ENCODE peak calls at places on chromosomes 1 and 21, in nine cellular contexts. H is endodermal cell, U is AG04450, Z is tibial artery, X is H1, J is HFF-Myc, A is choroid plexus epithelial cell, B is fibroblast of lung, L is heart left ventricle. S is an unnamed sample.

GRCh38 chr1:234398849-234399381 is 25.7 kb downstream of the COA6 start:
- DNase-seq in H (no peak), U (no peak), Z (no peak), X (no peak), J (no peak), A (peak), B (peak), L (no peak), S (peak)

GRCh38 chr1:32242341-32242851 is 4.6 kb upstream of the FAM167B start:
- DNase-seq in H (peak), U (no peak), Z (peak), X (no peak), J (no peak), A (peak), B (no peak), L (peak), S (peak)

GRCh38 chr1:118185083-118185899 is at the start of gene SPAG17:
- DNase-seq in H (peak), U (no peak), Z (peak), X (peak), J (peak), A (peak), B (peak), L (peak), S (peak)

GRCh38 chr1:245010018-245010614 is 144.7 kb upstream of the KIF26B start:
- DNase-seq in H (no peak), U (no peak), Z (no peak), X (no peak), J (no peak), A (no peak), B (no peak), L (no peak), S (no peak)

GRCh38 chr1:51729824-51730284 is 113.0 kb downstream of the OSBPL9 start:
- DNase-seq in H (no peak), U (no peak), Z (no peak), X (no peak), J (no peak), A (peak), B (no peak), L (peak), S (peak)

GRCh38 chr1:174968750-174969244 is 30.9 kb upstream of the CACYBP start:
- DNase-seq in H (no peak), U (no peak), Z (no peak), X (no peak), J (no peak), A (peak), B (peak), L (no peak), S (peak)

GRCh38 chr1:21821385-21822019 is 9.4 kb downstream of the LDLRAD2 start:
- DNase-seq in H (peak), U (no peak), Z (no peak), X (no peak), J (no peak), A (no peak), B (no peak), L (no peak), S (no peak)

GRCh38 chr1:224432141-224432540 is 2.5 kb downstream of the WDR26 start:
- DNase-seq in H (no peak), U (no peak), Z (no peak), X (no peak), J (no peak), A (peak), B (no peak), L (no peak), S (peak)

GRCh38 chr1:84253891-84254290 is 47.6 kb upstream of the SAMD13 start:
- DNase-seq in H (no peak), U (peak), Z (peak), X (no peak), J (peak), A (peak), B (peak), L (peak), S (peak)

GRCh38 chr1:56056438-56057312 is 522.7 kb downstream of the PLPP3 start:
- DNase-seq in H (no peak), U (no peak), Z (no peak), X (no peak), J (no peak), A (peak), B (peak), L (no peak), S (peak)

DNA sequence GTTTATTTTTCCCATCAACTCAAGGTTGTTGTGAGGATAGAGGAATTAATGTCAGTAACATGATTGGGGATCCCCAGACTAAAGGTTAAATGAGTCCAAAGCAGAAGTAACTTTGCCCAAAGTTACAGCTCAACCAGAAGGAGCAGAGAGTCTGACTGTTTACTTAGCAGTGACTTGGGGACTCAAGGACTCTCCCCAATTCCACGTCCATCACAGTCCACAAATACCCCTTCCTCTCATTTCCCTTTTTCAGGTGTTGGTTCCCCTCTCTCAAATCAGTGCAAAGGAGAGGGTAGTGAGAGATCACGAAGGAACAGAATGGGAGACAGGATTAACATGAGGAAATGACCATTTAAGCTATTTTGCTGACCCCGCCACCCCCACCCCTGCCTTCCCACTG is 4.0 kb upstream of the ETV3 start:
- DNase-seq in H (no peak), U (no peak), Z (no peak), X (no peak), J (no peak), A (no peak), B (no peak), L (no peak), S (no peak)
- H3K4me3 ChIP-seq in H (no peak), U (no peak), Z (no peak), X (no peak), J (no peak), A (no peak), B (no peak), L (no peak), S (no peak)

GRCh38 chr1:6358757-6359567 is 34.6 kb downstream of the ACOT7 start:
- DNase-seq in H (no peak), U (peak), Z (no peak), X (no peak), J (peak), A (peak), B (peak), L (no peak), S (peak)
- H3K4me3 ChIP-seq in H (no peak), U (peak), Z (no peak), X (no peak), J (no peak), A (no peak), B (peak), L (peak), S (no peak)

GRCh38 chr1:38803647-38804046 is 55.9 kb downstream of the RRAGC start:
- DNase-seq in H (no peak), U (no peak), Z (no peak), X (peak), J (no peak), A (peak), B (peak), L (no peak), S (no peak)
- H3K4me3 ChIP-seq in H (peak), U (peak), Z (no peak), X (peak), J (peak), A (no peak), B (peak), L (peak), S (no peak)

DNA sequence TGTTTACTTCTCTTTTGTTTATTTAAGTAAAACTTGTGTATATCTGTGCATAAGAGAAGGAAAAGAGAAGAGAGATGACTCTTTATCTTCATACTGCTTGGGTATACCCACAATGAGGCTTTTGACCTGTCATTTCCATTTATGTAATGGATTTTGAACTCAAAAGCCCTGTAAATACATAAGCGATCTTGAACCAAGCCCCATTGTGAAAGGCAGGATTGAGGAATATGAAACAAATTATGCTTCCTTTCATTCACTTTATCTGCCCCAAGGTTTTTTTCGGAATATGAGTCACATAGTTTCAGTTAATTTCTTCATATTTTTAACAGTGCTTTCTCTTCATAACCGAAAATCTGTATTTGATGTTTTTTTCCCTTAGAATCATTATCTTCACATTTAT is 21.4 kb downstream of the CNST start:
- DNase-seq in H (no peak), U (no peak), Z (no peak), X (no peak), J (no peak), A (peak), B (peak), L (no peak), S (peak)
- H3K4me3 ChIP-seq in H (no peak), U (no peak), Z (no peak), X (no peak), J (no peak), A (no peak), B (peak), L (peak), S (no peak)

GRCh38 chr21:16280731-16281130 is 550.9 kb downstream of the USP25 start:
- DNase-seq in H (no peak), U (no peak), Z (no peak), X (no peak), J (no peak), A (peak), B (peak), L (no peak), S (peak)
- H3K4me3 ChIP-seq in H (no peak), U (no peak), Z (peak), X (peak), J (peak), A (no peak), B (peak), L (peak), S (no peak)

DNA sequence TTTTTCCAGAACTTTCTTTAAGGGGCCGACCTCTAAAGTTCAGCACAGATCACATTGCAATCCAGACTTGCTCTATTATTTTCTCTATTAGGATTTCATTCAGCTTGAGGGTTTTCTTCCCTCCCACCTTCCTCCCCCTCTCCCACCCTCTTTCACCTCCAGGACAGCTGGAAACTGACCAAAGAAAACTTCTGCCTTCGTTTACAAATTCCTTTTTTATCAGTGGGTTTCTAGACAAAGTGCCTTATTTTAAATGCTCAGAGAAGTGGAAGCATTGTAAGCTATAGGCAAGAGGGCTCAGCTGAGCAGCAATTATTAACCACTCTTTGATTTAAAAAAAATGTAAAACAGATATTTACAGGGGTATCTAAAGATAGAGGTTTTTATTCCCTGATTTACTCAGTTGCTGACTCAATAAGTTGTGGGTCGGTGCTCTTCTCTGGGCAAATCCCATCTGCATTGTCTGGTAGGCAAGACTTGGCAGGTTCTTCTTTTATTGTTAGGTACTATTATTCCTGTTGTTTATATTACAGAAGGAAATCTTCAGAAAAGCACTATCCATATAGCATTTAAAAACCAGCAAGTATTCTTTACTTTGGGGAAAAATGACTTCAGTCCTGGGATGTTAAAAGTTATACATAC is 277.0 kb upstream of the C1orf105 start:
- DNase-seq in H (no peak), U (no peak), Z (no peak), X (no peak), J (peak), A (peak), B (peak), L (no peak), S (peak)
- H3K4me3 ChIP-seq in H (no peak), U (peak), Z (peak), X (no peak), J (peak), A (peak), B (peak), L (peak), S (peak)

GRCh38 chr21:25564349-25564948 is 42.8 kb downstream of the MRPL39 start:
- DNase-seq in H (no peak), U (no peak), Z (no peak), X (no peak), J (no peak), A (no peak), B (no peak), L (no peak), S (no peak)

GRCh38 chr21:25560151-25560783 is 47.0 kb downstream of the MRPL39 start:
- DNase-seq in H (no peak), U (no peak), Z (no peak), X (no peak), J (no peak), A (peak), B (no peak), L (no peak), S (peak)

GRCh38 chr21:25563399-25564116 is 43.7 kb downstream of the MRPL39 start:
- DNase-seq in H (no peak), U (no peak), Z (no peak), X (no peak), J (no peak), A (no peak), B (peak), L (no peak), S (peak)

GRCh38 chr21:25562660-25563059 is 44.6 kb downstream of the MRPL39 start:
- DNase-seq in H (no peak), U (no peak), Z (no peak), X (no peak), J (no peak), A (no peak), B (no peak), L (no peak), S (no peak)

GRCh38 chr21:25561668-25562641 is 45.3 kb downstream of the MRPL39 start:
- DNase-seq in H (peak), U (peak), Z (peak), X (peak), J (peak), A (peak), B (peak), L (peak), S (peak)
- H3K4me3 ChIP-seq in H (peak), U (peak), Z (peak), X (peak), J (peak), A (peak), B (peak), L (peak), S (peak)

GRCh38 chr1:1014896-1015681 is 1.8 kb downstream of the ISG15 start:
- DNase-seq in H (peak), U (no peak), Z (no peak), X (peak), J (no peak), A (no peak), B (no peak), L (no peak), S (no peak)
- H3K4me3 ChIP-seq in H (peak), U (no peak), Z (peak), X (no peak), J (peak), A (no peak), B (peak), L (peak), S (no peak)

S was measured in cardiac fibroblast.